ENCODE peak calls at places on chromosomes 12 and 14, in eight cellular contexts. One of them, this sample, is unnamed.

GRCh38 chr12:3632256-3633240 is 120.4 kb downstream of the CRACR2A start:
- DNase-seq in fibroblast of lung: peak
- DNase-seq in neural progenitor cell: no peak
- DNase-seq in PC-3: peak
- DNase-seq in keratinocyte: no peak
- DNase-seq in HCT116: no peak
- DNase-seq in K562: no peak
- DNase-seq in IMR-90: no peak
- DNase-seq in this sample: no peak

GRCh38 chr14:74569826-74570591 is 42.0 kb downstream of the LTBP2 start:
- DNase-seq in neural progenitor cell: no peak
- DNase-seq in fibroblast of lung: peak
- DNase-seq in HCT116: no peak
- DNase-seq in keratinocyte: peak
- DNase-seq in IMR-90: peak
- DNase-seq in PC-3: peak
- DNase-seq in K562: no peak
- DNase-seq in this sample: no peak

GRCh38 chr14:60650382-60650961 is 1.2 kb upstream of the SIX1 start:
- DNase-seq in PC-3: peak
- DNase-seq in keratinocyte: no peak
- DNase-seq in HCT116: no peak
- DNase-seq in neural progenitor cell: peak
- DNase-seq in K562: no peak
- DNase-seq in IMR-90: peak
- DNase-seq in fibroblast of lung: peak
- DNase-seq in this sample: no peak

GRCh38 chr12:80709811-80710726 is 2.6 kb downstream of the MYF6 start:
- DNase-seq in PC-3: peak
- DNase-seq in keratinocyte: no peak
- DNase-seq in IMR-90: no peak
- DNase-seq in neural progenitor cell: peak
- DNase-seq in fibroblast of lung: no peak
- DNase-seq in K562: no peak
- DNase-seq in HCT116: peak
- DNase-seq in this sample: peak

GRCh38 chr14:100762901-100763300 is 36.2 kb downstream of the DLK1 start:
- DNase-seq in HCT116: no peak
- DNase-seq in PC-3: no peak
- DNase-seq in fibroblast of lung: no peak
- DNase-seq in IMR-90: no peak
- DNase-seq in neural progenitor cell: no peak
- DNase-seq in K562: no peak
- DNase-seq in keratinocyte: no peak
- DNase-seq in this sample: no peak

GRCh38 chr12:22255097-22255496 is 79.4 kb downstream of the ST8SIA1 start:
- DNase-seq in neural progenitor cell: peak
- DNase-seq in IMR-90: peak
- DNase-seq in keratinocyte: peak
- DNase-seq in K562: no peak
- DNase-seq in HCT116: no peak
- DNase-seq in PC-3: no peak
- DNase-seq in fibroblast of lung: peak
- DNase-seq in this sample: peak

GRCh38 chr14:76918751-76919421 is 92.7 kb downstream of the LRRC74A start:
- DNase-seq in fibroblast of lung: peak
- DNase-seq in keratinocyte: peak
- DNase-seq in K562: peak
- DNase-seq in HCT116: peak
- DNase-seq in IMR-90: peak
- DNase-seq in PC-3: peak
- DNase-seq in neural progenitor cell: peak
- DNase-seq in this sample: peak

GRCh38 chr12:128817115-128818015 is 6.4 kb downstream of the SLC15A4 start:
- DNase-seq in PC-3: no peak
- DNase-seq in K562: no peak
- DNase-seq in neural progenitor cell: no peak
- DNase-seq in IMR-90: peak
- DNase-seq in keratinocyte: peak
- DNase-seq in HCT116: no peak
- DNase-seq in fibroblast of lung: peak
- DNase-seq in this sample: no peak

GRCh38 chr14:96602186-96602585 is 100.0 kb downstream of the PAPOLA start:
- DNase-seq in PC-3: no peak
- DNase-seq in IMR-90: no peak
- DNase-seq in keratinocyte: no peak
- DNase-seq in fibroblast of lung: no peak
- DNase-seq in HCT116: no peak
- DNase-seq in neural progenitor cell: no peak
- DNase-seq in K562: no peak
- DNase-seq in this sample: no peak

GRCh38 chr12:49032276-49032675 is 13.7 kb upstream of the PRKAG1 start:
- DNase-seq in IMR-90: no peak
- DNase-seq in K562: no peak
- DNase-seq in PC-3: no peak
- DNase-seq in neural progenitor cell: no peak
- DNase-seq in HCT116: no peak
- DNase-seq in keratinocyte: no peak
- DNase-seq in fibroblast of lung: no peak
- DNase-seq in this sample: no peak

GRCh38 chr12:106226884-106227640 is 20.8 kb downstream of the CKAP4 start:
- DNase-seq in K562: peak
- DNase-seq in IMR-90: peak
- DNase-seq in fibroblast of lung: peak
- DNase-seq in neural progenitor cell: peak
- DNase-seq in HCT116: peak
- DNase-seq in keratinocyte: no peak
- DNase-seq in PC-3: peak
- DNase-seq in this sample: peak

GRCh38 chr14:68651652-68652432 is 141.0 kb downstream of the ZFP36L1 start:
- DNase-seq in neural progenitor cell: no peak
- DNase-seq in fibroblast of lung: peak
- DNase-seq in IMR-90: peak
- DNase-seq in keratinocyte: no peak
- DNase-seq in HCT116: no peak
- DNase-seq in PC-3: no peak
- DNase-seq in K562: peak
- DNase-seq in this sample: no peak

GRCh38 chr12:62484234-62484633 is 17.6 kb downstream of the MON2 start:
- DNase-seq in IMR-90: no peak
- DNase-seq in K562: no peak
- DNase-seq in fibroblast of lung: no peak
- DNase-seq in HCT116: no peak
- DNase-seq in keratinocyte: no peak
- DNase-seq in neural progenitor cell: no peak
- DNase-seq in PC-3: peak
- DNase-seq in this sample: no peak

GRCh38 chr14:84129028-84129427 is 1400.9 kb upstream of the FLRT2 start:
- DNase-seq in fibroblast of lung: no peak
- DNase-seq in K562: no peak
- DNase-seq in keratinocyte: no peak
- DNase-seq in IMR-90: no peak
- DNase-seq in HCT116: no peak
- DNase-seq in PC-3: no peak
- DNase-seq in neural progenitor cell: peak
- DNase-seq in this sample: no peak

GRCh38 chr14:78178071-78178470 is 7.9 kb downstream of the NRXN3 start:
- DNase-seq in HCT116: no peak
- DNase-seq in fibroblast of lung: no peak
- DNase-seq in keratinocyte: no peak
- DNase-seq in K562: no peak
- DNase-seq in IMR-90: no peak
- DNase-seq in PC-3: no peak
- DNase-seq in neural progenitor cell: no peak
- DNase-seq in this sample: no peak

GRCh38 chr14:97723834-97724770 is 926.9 kb downstream of the VRK1 start:
- DNase-seq in K562: no peak
- DNase-seq in keratinocyte: no peak
- DNase-seq in fibroblast of lung: no peak
- DNase-seq in PC-3: no peak
- DNase-seq in HCT116: no peak
- DNase-seq in IMR-90: no peak
- DNase-seq in neural progenitor cell: no peak
- DNase-seq in this sample: no peak

GRCh38 chr14:103699901-103700752 is 15.1 kb downstream of the XRCC3 start:
- DNase-seq in fibroblast of lung: no peak
- DNase-seq in PC-3: no peak
- DNase-seq in HCT116: no peak
- DNase-seq in keratinocyte: no peak
- DNase-seq in K562: no peak
- DNase-seq in IMR-90: no peak
- DNase-seq in neural progenitor cell: no peak
- DNase-seq in this sample: no peak

GRCh38 chr12:34347367-34347766 is 325.1 kb downstream of the ALG10 start:
- DNase-seq in PC-3: peak
- DNase-seq in K562: peak
- DNase-seq in fibroblast of lung: no peak
- DNase-seq in neural progenitor cell: no peak
- DNase-seq in IMR-90: no peak
- DNase-seq in keratinocyte: no peak
- DNase-seq in HCT116: no peak
- DNase-seq in this sample: peak

GRCh38 chr14:85529803-85530574 is at the start of gene FLRT2:
- DNase-seq in IMR-90: peak
- DNase-seq in fibroblast of lung: peak
- DNase-seq in K562: no peak
- DNase-seq in HCT116: no peak
- DNase-seq in PC-3: no peak
- DNase-seq in keratinocyte: no peak
- DNase-seq in neural progenitor cell: peak
- DNase-seq in this sample: no peak

GRCh38 chr12:751192-751827 is 1.1 kb upstream of the WNK1 start:
- DNase-seq in K562: peak
- DNase-seq in keratinocyte: peak
- DNase-seq in IMR-90: peak
- DNase-seq in neural progenitor cell: peak
- DNase-seq in HCT116: peak
- DNase-seq in fibroblast of lung: peak
- DNase-seq in PC-3: peak
- DNase-seq in this sample: peak

GRCh38 chr12:113149361-113150150 is at the start of gene CFAP73:
- DNase-seq in IMR-90: peak
- DNase-seq in K562: peak
- DNase-seq in fibroblast of lung: peak
- DNase-seq in keratinocyte: no peak
- DNase-seq in HCT116: peak
- DNase-seq in neural progenitor cell: peak
- DNase-seq in PC-3: peak
- DNase-seq in this sample: peak

GRCh38 chr12:115895247-115895646 is 382.2 kb downstream of the MED13L start:
- DNase-seq in K562: peak
- DNase-seq in PC-3: peak
- DNase-seq in IMR-90: no peak
- DNase-seq in keratinocyte: no peak
- DNase-seq in HCT116: no peak
- DNase-seq in fibroblast of lung: no peak
- DNase-seq in neural progenitor cell: no peak
- DNase-seq in this sample: no peak

GRCh38 chr14:35883677-35884293 is 57.6 kb downstream of the BRMS1L start:
- DNase-seq in fibroblast of lung: peak
- DNase-seq in HCT116: no peak
- DNase-seq in neural progenitor cell: peak
- DNase-seq in keratinocyte: no peak
- DNase-seq in PC-3: peak
- DNase-seq in IMR-90: peak
- DNase-seq in K562: peak
- DNase-seq in this sample: no peak

GRCh38 chr12:120539303-120539702 is 5.1 kb downstream of the RNF10 start:
- DNase-seq in neural progenitor cell: no peak
- DNase-seq in keratinocyte: no peak
- DNase-seq in fibroblast of lung: peak
- DNase-seq in PC-3: peak
- DNase-seq in IMR-90: peak
- DNase-seq in K562: peak
- DNase-seq in HCT116: no peak
- DNase-seq in this sample: no peak

GRCh38 chr12:130249376-130249775 is 87.1 kb downstream of the FZD10 start:
- DNase-seq in HCT116: no peak
- DNase-seq in PC-3: no peak
- DNase-seq in neural progenitor cell: no peak
- DNase-seq in fibroblast of lung: no peak
- DNase-seq in keratinocyte: no peak
- DNase-seq in K562: peak
- DNase-seq in IMR-90: no peak
- DNase-seq in this sample: peak
- H3K9ac ChIP-seq in HCT116: no peak
- H3K9ac ChIP-seq in PC-3: no peak
- H3K9ac ChIP-seq in neural progenitor cell: no peak
- H3K9ac ChIP-seq in fibroblast of lung: no peak
- H3K9ac ChIP-seq in keratinocyte: no peak
- H3K9ac ChIP-seq in K562: no peak
- H3K9ac ChIP-seq in IMR-90: no peak
- H3K9ac ChIP-seq in this sample: no peak

GRCh38 chr12:24798335-24798734 is 150.6 kb downstream of the BCAT1 start:
- DNase-seq in PC-3: no peak
- DNase-seq in neural progenitor cell: no peak
- DNase-seq in fibroblast of lung: no peak
- DNase-seq in IMR-90: no peak
- DNase-seq in K562: no peak
- DNase-seq in HCT116: no peak
- DNase-seq in keratinocyte: no peak
- DNase-seq in this sample: no peak

GRCh38 chr12:24791622-24792021 is 157.3 kb downstream of the BCAT1 start:
- DNase-seq in neural progenitor cell: no peak
- DNase-seq in IMR-90: no peak
- DNase-seq in keratinocyte: no peak
- DNase-seq in K562: no peak
- DNase-seq in fibroblast of lung: no peak
- DNase-seq in PC-3: no peak
- DNase-seq in HCT116: no peak
- DNase-seq in this sample: no peak

GRCh38 chr12:24797901-24798300 is 151.0 kb downstream of the BCAT1 start:
- DNase-seq in HCT116: no peak
- DNase-seq in IMR-90: no peak
- DNase-seq in fibroblast of lung: no peak
- DNase-seq in neural progenitor cell: no peak
- DNase-seq in PC-3: no peak
- DNase-seq in K562: no peak
- DNase-seq in keratinocyte: no peak
- DNase-seq in this sample: no peak

GRCh38 chr12:24795699-24796385 is 153.1 kb downstream of the BCAT1 start:
- DNase-seq in K562: no peak
- DNase-seq in IMR-90: no peak
- DNase-seq in neural progenitor cell: no peak
- DNase-seq in keratinocyte: no peak
- DNase-seq in fibroblast of lung: peak
- DNase-seq in HCT116: no peak
- DNase-seq in PC-3: no peak
- DNase-seq in this sample: no peak
- H3K4me3 ChIP-seq in K562: no peak
- H3K4me3 ChIP-seq in IMR-90: no peak
- H3K4me3 ChIP-seq in neural progenitor cell: no peak
- H3K4me3 ChIP-seq in keratinocyte: no peak
- H3K4me3 ChIP-seq in fibroblast of lung: no peak
- H3K4me3 ChIP-seq in HCT116: no peak
- H3K4me3 ChIP-seq in PC-3: peak
- H3K4me3 ChIP-seq in this sample: no peak

GRCh38 chr12:52070243-52070925 is 606 bp downstream of the ATG101 start:
- DNase-seq in keratinocyte: no peak
- DNase-seq in K562: no peak
- DNase-seq in fibroblast of lung: no peak
- DNase-seq in HCT116: no peak
- DNase-seq in PC-3: no peak
- DNase-seq in IMR-90: no peak
- DNase-seq in neural progenitor cell: no peak
- DNase-seq in this sample: no peak
- H3K9ac ChIP-seq in keratinocyte: peak
- H3K9ac ChIP-seq in K562: peak
- H3K9ac ChIP-seq in fibroblast of lung: peak
- H3K9ac ChIP-seq in HCT116: peak
- H3K9ac ChIP-seq in PC-3: peak
- H3K9ac ChIP-seq in IMR-90: peak
- H3K9ac ChIP-seq in neural progenitor cell: peak
- H3K9ac ChIP-seq in this sample: peak

GRCh38 chr14:63205850-63206249 is 1.6 kb downstream of the RHOJ start:
- DNase-seq in neural progenitor cell: no peak
- DNase-seq in IMR-90: peak
- DNase-seq in fibroblast of lung: peak
- DNase-seq in PC-3: no peak
- DNase-seq in HCT116: no peak
- DNase-seq in keratinocyte: no peak
- DNase-seq in K562: no peak
- DNase-seq in this sample: no peak
- H3K4me3 ChIP-seq in neural progenitor cell: no peak
- H3K4me3 ChIP-seq in IMR-90: peak
- H3K4me3 ChIP-seq in fibroblast of lung: peak
- H3K4me3 ChIP-seq in PC-3: no peak
- H3K4me3 ChIP-seq in HCT116: no peak
- H3K4me3 ChIP-seq in keratinocyte: no peak
- H3K4me3 ChIP-seq in K562: no peak
- H3K4me3 ChIP-seq in this sample: no peak

This sample was measured in NT2/D1.